ENCODE peak calls at places on chromosomes 16 and 17, in six cellular contexts. K is neuronal stem cell, V is IMR-90, A is mesendoderm, Q is mesenchymal stem cell, X is trophoblast cell. Y is an unnamed sample.

GRCh38 chr17:66494023-66494803 is 191.8 kb downstream of the PRKCA start:
- DNase-seq in K (no peak), V (peak), A (peak), Q (peak), X (no peak), Y (no peak)

GRCh38 chr17:1108810-1109605 is 70.8 kb downstream of the ABR start:
- DNase-seq in K (no peak), V (peak), A (peak), Q (peak), X (peak), Y (no peak)

GRCh38 chr16:29816694-29817441 is 916 bp downstream of the PAGR1 start:
- DNase-seq in K (no peak), V (peak), A (peak), Q (peak), X (peak), Y (no peak)

GRCh38 chr17:2593846-2594656 is 597 bp downstream of the PAFAH1B1 start:
- DNase-seq in K (peak), V (peak), A (peak), Q (peak), X (peak), Y (no peak)

GRCh38 chr17:60439501-60439900 is 17.2 kb downstream of the CHCT1 start:
- DNase-seq in K (no peak), V (peak), A (no peak), Q (peak), X (peak), Y (no peak)

GRCh38 chr16:733382-734207 is 6.7 kb downstream of the HAGHL start:
- DNase-seq in K (no peak), V (no peak), A (peak), Q (no peak), X (peak), Y (no peak)

GRCh38 chr16:1825864-1826690 is 548 bp downstream of the HAGH start:
- DNase-seq in K (no peak), V (peak), A (peak), Q (peak), X (peak), Y (peak)

GRCh38 chr16:82993874-82994375 is 367.2 kb downstream of the CDH13 start:
- DNase-seq in K (no peak), V (no peak), A (no peak), Q (no peak), X (no peak), Y (no peak)

GRCh38 chr16:82195917-82196494 is 26.0 kb upstream of the MPHOSPH6 start:
- DNase-seq in K (no peak), V (no peak), A (no peak), Q (peak), X (peak), Y (no peak)

GRCh38 chr16:66849543-66849942 is 5.3 kb downstream of the CA7 start:
- DNase-seq in K (no peak), V (no peak), A (no peak), Q (no peak), X (no peak), Y (no peak)

GRCh38 chr17:69414408-69415274 is at the start of gene MAP2K6:
- DNase-seq in K (peak), V (peak), A (peak), Q (peak), X (peak), Y (peak)

GRCh38 chr17:47470836-47471235 is 60.1 kb upstream of the NPEPPS start:
- DNase-seq in K (no peak), V (no peak), A (peak), Q (no peak), X (peak), Y (no peak)

GRCh38 chr16:31202402-31203385 is at the start of gene PYCARD:
- DNase-seq in K (no peak), V (peak), A (peak), Q (peak), X (peak), Y (peak)

GRCh38 chr17:31492880-31493655 is 101.6 kb downstream of the RAB11FIP4 start:
- DNase-seq in K (no peak), V (no peak), A (no peak), Q (no peak), X (no peak), Y (no peak)

GRCh38 chr17:19238167-19238505 is 970 bp downstream of the EPN2 start:
- DNase-seq in K (peak), V (no peak), A (peak), Q (peak), X (peak), Y (no peak)
- H3K4me3 ChIP-seq in K (peak), V (peak), A (peak), Q (peak), X (peak), Y (peak)

GRCh38 chr17:83082899-83083367 is 3.5 kb downstream of the METRNL start:
- DNase-seq in K (no peak), V (no peak), A (peak), Q (no peak), X (no peak), Y (no peak)
- H3K4ac ChIP-seq in K (no peak), V (peak), A (no peak), Q (no peak), X (peak), Y (peak)

GRCh38 chr16:62648256-62648655 is 612.0 kb upstream of the CDH8 start:
- DNase-seq in K (no peak), V (no peak), A (no peak), Q (no peak), X (no peak), Y (no peak)
- H3K4me3 ChIP-seq in K (no peak), V (no peak), A (no peak), Q (no peak), X (no peak), Y (no peak)

GRCh38 chr17:74203439-74204240 is at the start of gene RPL38:
- DNase-seq in K (peak), V (peak), A (peak), Q (peak), X (peak), Y (peak)
- H3K4ac ChIP-seq in K (peak), V (peak), A (peak), Q (peak), X (peak), Y (peak)

GRCh38 chr17:4187076-4187475 is 44.1 kb downstream of the CYB5D2 start:
- DNase-seq in K (no peak), V (no peak), A (peak), Q (no peak), X (peak), Y (no peak)

GRCh38 chr17:4185656-4186055 is 42.7 kb downstream of the CYB5D2 start:
- DNase-seq in K (no peak), V (no peak), A (no peak), Q (no peak), X (no peak), Y (no peak)

GRCh38 chr17:4184811-4185210 is 41.8 kb downstream of the CYB5D2 start:
- DNase-seq in K (no peak), V (no peak), A (no peak), Q (no peak), X (no peak), Y (no peak)

GRCh38 chr17:4188076-4188475 is 45.1 kb downstream of the CYB5D2 start:
- DNase-seq in K (no peak), V (no peak), A (no peak), Q (no peak), X (no peak), Y (no peak)

DNA sequence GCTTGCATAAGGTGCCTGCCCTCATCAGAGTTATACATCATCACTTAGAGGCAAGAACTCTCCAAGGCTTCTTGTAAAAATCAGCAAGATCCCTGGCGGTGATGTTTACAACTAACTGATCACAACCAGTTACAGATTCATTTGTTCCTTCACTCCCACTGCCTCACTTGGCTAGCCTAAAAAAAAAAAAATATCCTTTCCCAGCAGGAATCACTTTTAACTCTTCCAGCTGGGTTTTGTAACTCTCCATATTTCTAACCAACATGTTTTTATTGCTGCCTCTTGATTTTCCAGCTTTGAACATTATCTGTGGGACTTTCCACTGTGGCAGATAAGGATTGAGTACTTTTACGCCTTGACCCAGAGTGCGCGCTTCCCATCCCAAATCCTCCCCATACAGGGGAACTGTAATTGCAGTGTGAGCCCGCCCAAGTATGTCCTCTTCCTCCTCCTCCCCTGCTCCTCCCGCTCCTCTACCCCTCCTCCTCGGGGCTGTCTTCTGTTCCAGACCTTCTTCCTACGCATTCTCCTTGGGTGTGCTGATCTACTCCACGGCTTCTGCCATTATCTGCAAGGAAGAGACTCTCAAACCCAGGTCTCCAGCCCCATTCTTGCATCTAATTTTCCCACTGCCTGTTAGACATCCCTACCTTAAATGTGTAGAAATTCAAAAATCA is 43.4 kb downstream of the CYB5D2 start:
- DNase-seq in K (no peak), V (no peak), A (peak), Q (no peak), X (no peak), Y (no peak)
- H3K4me3 ChIP-seq in K (no peak), V (no peak), A (no peak), Q (no peak), X (no peak), Y (no peak)

DNA sequence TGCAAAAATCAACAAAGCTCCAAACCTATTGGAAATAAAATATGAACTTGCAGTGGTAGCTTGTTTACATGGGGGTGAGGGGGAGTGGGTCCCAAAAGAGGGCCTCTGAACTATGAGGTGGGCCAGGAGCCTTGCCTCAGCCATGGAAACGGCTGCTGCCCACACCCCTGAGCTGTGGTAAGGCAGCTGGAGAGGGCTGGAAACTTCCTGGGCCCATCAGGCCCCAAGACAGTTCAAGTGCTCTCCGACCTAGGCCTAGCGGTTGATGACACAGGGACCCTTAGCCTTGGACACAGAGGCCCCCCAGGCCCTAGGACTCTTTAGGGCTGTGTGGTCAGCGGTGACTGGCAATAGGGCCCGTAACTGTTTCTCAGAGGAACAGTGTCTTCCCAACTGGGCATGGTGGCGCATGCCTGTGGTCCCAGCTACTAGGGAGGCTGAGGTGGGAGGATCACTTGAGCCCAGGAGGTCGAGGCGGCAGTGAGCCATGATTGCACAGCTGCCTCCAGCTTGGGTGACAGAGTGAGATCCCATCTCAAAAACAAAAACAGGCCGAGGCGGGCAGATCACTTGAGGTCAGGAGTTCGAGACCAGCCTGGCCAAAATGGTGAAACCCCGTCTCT is 18.3 kb downstream of the UNC13D start:
- DNase-seq in K (no peak), V (no peak), A (no peak), Q (no peak), X (no peak), Y (no peak)
- H3K4ac ChIP-seq in K (no peak), V (no peak), A (no peak), Q (no peak), X (no peak), Y (no peak)

DNA sequence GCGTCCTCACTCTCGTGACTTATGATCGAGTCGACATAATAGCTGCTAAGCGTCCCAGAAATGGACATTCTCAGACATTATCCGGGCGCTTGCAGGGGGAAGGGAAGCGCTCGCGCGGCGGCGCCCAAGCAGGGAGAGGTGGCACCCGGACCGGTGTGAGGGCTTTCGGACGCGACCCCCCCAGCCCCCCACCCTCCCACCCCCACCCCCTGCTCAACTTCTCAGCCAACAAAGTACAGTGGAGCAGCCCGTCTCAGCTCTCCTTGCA is at the start of gene HOXB9:
- DNase-seq in K (no peak), V (peak), A (no peak), Q (no peak), X (no peak), Y (no peak)
- H3K4me3 ChIP-seq in K (peak), V (peak), A (peak), Q (peak), X (peak), Y (peak)

GRCh38 chr16:11022002-11022401 is 77.6 kb downstream of the CLEC16A start:
- DNase-seq in K (no peak), V (no peak), A (peak), Q (no peak), X (no peak), Y (no peak)

GRCh38 chr16:11017499-11017898 is 73.1 kb downstream of the CLEC16A start:
- DNase-seq in K (no peak), V (no peak), A (no peak), Q (no peak), X (no peak), Y (no peak)

GRCh38 chr16:11020388-11020787 is 76.0 kb downstream of the CLEC16A start:
- DNase-seq in K (no peak), V (no peak), A (no peak), Q (no peak), X (no peak), Y (no peak)

GRCh38 chr16:11023640-11024039 is 79.3 kb downstream of the CLEC16A start:
- DNase-seq in K (no peak), V (no peak), A (no peak), Q (no peak), X (no peak), Y (no peak)

GRCh38 chr16:11020792-11021440 is 76.6 kb downstream of the CLEC16A start:
- DNase-seq in K (no peak), V (no peak), A (no peak), Q (no peak), X (no peak), Y (no peak)
- H3K4ac ChIP-seq in K (no peak), V (no peak), A (no peak), Q (no peak), X (no peak), Y (no peak)

Y was measured in H1.